ENCODE peak calls at places on chromosomes 16 and 17, in nine cellular contexts. O is Peyer's patch, C is A673, M is mucosa of descending colon, F is MM.1S, W is astrocyte of the spinal cord, H is lower leg skin, L is AG04450, B is uterus. E is an unnamed sample.

GRCh38 chr17:77429985-77430752 is 289.4 kb downstream of the SEC14L1 start:
- DNase-seq in O (peak; percentile 94), C (peak; percentile 86), M (peak; percentile 90), F (peak; percentile 71), W (peak; percentile 98), H (peak; percentile 97), L (peak; percentile 96), B (peak; percentile 98), E (peak; percentile 97)

GRCh38 chr16:3456374-3456773 is 12.9 kb downstream of the NAA60 start:
- DNase-seq in O (no peak), C (no peak), M (no peak), F (no peak), W (no peak), H (peak; percentile 57), L (no peak), B (no peak), E (no peak)

GRCh38 chr17:79921411-79922160 is 82.3 kb upstream of the CBX4 start:
- DNase-seq in O (no peak), C (no peak), M (peak; percentile 35), F (peak; percentile 87), W (no peak), H (no peak), L (no peak), B (no peak), E (no peak)

GRCh38 chr16:67474551-67474950 is 6.4 kb downstream of the ATP6V0D1 start:
- DNase-seq in O (no peak), C (no peak), M (no peak), F (no peak), W (no peak), H (no peak), L (no peak), B (no peak), E (no peak)

GRCh38 chr17:77602062-77602746 is 356.3 kb upstream of the TNRC6C start:
- DNase-seq in O (peak; percentile 40), C (no peak), M (peak; percentile 38), F (no peak), W (peak; percentile 34), H (peak; percentile 93), L (no peak), B (peak; percentile 63), E (peak; percentile 26)

GRCh38 chr16:65284583-65284982 is 162.7 kb upstream of the CDH11 start:
- DNase-seq in O (no peak), C (no peak), M (no peak), F (no peak), W (no peak), H (no peak), L (no peak), B (no peak), E (no peak)

GRCh38 chr16:58655215-58655596 is 25.6 kb upstream of the CNOT1 start:
- DNase-seq in O (peak; percentile 60), C (no peak), M (no peak), F (no peak), W (no peak), H (no peak), L (no peak), B (no peak), E (no peak)

GRCh38 chr17:73519621-73520368 is 124.5 kb downstream of the SDK2 start:
- DNase-seq in O (no peak), C (no peak), M (no peak), F (no peak), W (no peak), H (no peak), L (no peak), B (no peak), E (no peak)

GRCh38 chr16:77540656-77541055 is 105.8 kb upstream of the ADAMTS18 start:
- DNase-seq in O (no peak), C (no peak), M (no peak), F (peak; percentile 54), W (peak; percentile 90), H (no peak), L (no peak), B (no peak), E (no peak)

GRCh38 chr17:41521574-41522261 is 3.0 kb upstream of the KRT15 start:
- DNase-seq in O (peak; percentile 88), C (peak; percentile 4), M (peak; percentile 89), F (no peak), W (peak; percentile 80), H (no peak), L (peak; percentile 50), B (no peak), E (peak; percentile 37)

GRCh38 chr17:3012926-3013581 is 50.4 kb downstream of the OR1D5 start:
- DNase-seq in O (peak; percentile 85), C (peak; percentile 35), M (peak; percentile 73), F (peak; percentile 56), W (peak; percentile 23), H (no peak), L (no peak), B (peak; percentile 56), E (no peak)

GRCh38 chr17:37107406-37108083 is 158.8 kb downstream of the AATF start:
- DNase-seq in O (no peak), C (no peak), M (no peak), F (no peak), W (peak; percentile 50), H (peak; percentile 87), L (no peak), B (no peak), E (no peak)

GRCh38 chr16:3824121-3824795 is 56.3 kb downstream of the CREBBP start:
- DNase-seq in O (no peak), C (no peak), M (no peak), F (no peak), W (no peak), H (no peak), L (no peak), B (no peak), E (no peak)

GRCh38 chr17:36707904-36708303 is 106.5 kb downstream of the MRM1 start:
- DNase-seq in O (no peak), C (no peak), M (no peak), F (no peak), W (no peak), H (no peak), L (no peak), B (no peak), E (no peak)

GRCh38 chr17:71632328-71632727 is 488.5 kb upstream of the SOX9 start:
- DNase-seq in O (no peak), C (peak; percentile 14), M (no peak), F (no peak), W (peak; percentile 54), H (no peak), L (no peak), B (no peak), E (no peak)

GRCh38 chr17:42553866-42554249 is 1.1 kb downstream of the HSD17B1 start:
- DNase-seq in O (no peak), C (no peak), M (peak; percentile 63), F (no peak), W (no peak), H (no peak), L (no peak), B (no peak), E (no peak)

GRCh38 chr16:24943471-24943870 is 71.7 kb downstream of the ARHGAP17 start:
- DNase-seq in O (no peak), C (no peak), M (no peak), F (no peak), W (no peak), H (peak; percentile 13), L (no peak), B (no peak), E (no peak)

GRCh38 chr17:4433515-4434031 is at the start of gene SPNS3:
- DNase-seq in O (peak; percentile 54), C (no peak), M (no peak), F (peak; percentile 7), W (no peak), H (no peak), L (no peak), B (no peak), E (no peak)

GRCh38 chr17:38898812-38899348 is 26.5 kb upstream of the LASP1NB start:
- DNase-seq in O (peak; percentile 93), C (no peak), M (peak; percentile 72), F (peak; percentile 95), W (no peak), H (no peak), L (no peak), B (no peak), E (no peak)

GRCh38 chr17:47789611-47790520 is 31.7 kb downstream of the OSBPL7 start:
- DNase-seq in O (peak; percentile 69), C (peak; percentile 30), M (peak; percentile 69), F (peak; percentile 37), W (peak; percentile 31), H (peak; percentile 87), L (no peak), B (no peak), E (no peak)

GRCh38 chr17:15456972-15457722 is 10.3 kb downstream of the CDRT4 start:
- DNase-seq in O (no peak), C (no peak), M (no peak), F (no peak), W (peak; percentile 90), H (peak; percentile 92), L (peak; percentile 80), B (peak; percentile 77), E (peak; percentile 52)

GRCh38 chr17:72465191-72466024 is 344.6 kb downstream of the SOX9 start:
- DNase-seq in O (peak; percentile 91), C (peak; percentile 70), M (peak; percentile 73), F (no peak), W (peak; percentile 87), H (peak; percentile 84), L (peak; percentile 54), B (no peak), E (peak; percentile 58)

GRCh38 chr17:57106107-57106835 is 21.2 kb downstream of the AKAP1 start:
- DNase-seq in O (peak; percentile 53), C (peak; percentile 36), M (peak; percentile 74), F (no peak), W (no peak), H (no peak), L (no peak), B (no peak), E (no peak)
- TF ChIP-seq CTCF in O (peak; percentile 47), C (peak; percentile 58), M (peak; percentile 18), F (no peak), W (peak; percentile 44), H (no peak), L (peak; percentile 16), B (no peak), E (no peak)

DNA sequence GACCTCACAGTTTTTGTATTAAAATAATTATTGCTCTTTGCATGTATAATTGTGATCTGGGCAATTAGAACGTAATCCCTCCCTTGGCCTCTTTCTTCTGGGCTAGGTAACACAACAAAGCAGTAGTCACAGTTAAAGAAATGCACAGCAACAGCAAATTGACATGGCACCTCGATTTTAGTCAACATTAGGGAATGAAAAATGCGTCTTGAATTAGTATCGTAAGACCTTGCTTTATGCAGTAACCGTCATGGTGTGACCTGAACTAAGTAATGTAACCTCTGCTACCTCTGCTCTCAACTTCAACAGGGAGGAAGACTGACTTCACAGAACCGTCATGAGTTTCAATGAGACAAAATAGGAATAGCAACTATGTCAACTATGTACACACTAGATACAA is 265.4 kb upstream of the MAF start:
- DNase-seq in O (no peak), C (no peak), M (no peak), F (no peak), W (no peak), H (no peak), L (no peak), B (no peak), E (no peak)
- H3K4me3 ChIP-seq in O (no peak overlapping the region), C (no peak overlapping the region), M (no peak overlapping the region), F (no peak overlapping the region), W (no peak overlapping the region), H (no peak overlapping the region), L (no peak overlapping the region), B (no peak overlapping the region), E (no peak overlapping the region)

GRCh38 chr16:70438983-70439862 is at the start of gene ST3GAL2:
- DNase-seq in O (peak; percentile 96), C (peak; percentile 99), M (peak; percentile 94), F (peak; percentile 92), W (peak; percentile 97), H (peak; percentile 98), L (peak; percentile 84), B (peak; percentile 95), E (no peak)
- TF ChIP-seq CTCF in O (peak; percentile 23), C (no peak), M (no peak), F (no peak), W (no peak), H (no peak), L (peak; percentile 14), B (peak; percentile 8), E (peak; percentile 38)

GRCh38 chr17:17413821-17414220 is 63.0 kb upstream of the MED9 start:
- DNase-seq in O (no peak), C (no peak), M (no peak), F (no peak), W (no peak), H (no peak), L (no peak), B (no peak), E (no peak)
- H3K4me3 ChIP-seq in O (no peak overlapping the region), C (no peak overlapping the region), M (no peak overlapping the region), F (peak overlapping the region; percentile 42), W (peak overlapping the region; percentile 27), H (no peak overlapping the region), L (no peak overlapping the region), B (no peak overlapping the region), E (no peak overlapping the region)

E was measured in AG04449.